ENCODE peak calls at places on chromosomes 6 and 20, in six cellular contexts. One of them, this sample, is unnamed.

GRCh38 chr20:11207749-11208502 is 534.1 kb upstream of the JAG1 start:
- DNase-seq in AG10803: peak
- DNase-seq in K562: no peak
- DNase-seq in colonic mucosa: no peak
- DNase-seq in IMR-90: peak
- DNase-seq in NB4: no peak
- DNase-seq in this sample: peak

GRCh38 chr6:19845271-19846046 is 8.3 kb downstream of the ID4 start:
- DNase-seq in K562: no peak
- DNase-seq in colonic mucosa: no peak
- DNase-seq in NB4: no peak
- DNase-seq in AG10803: peak
- DNase-seq in IMR-90: peak
- DNase-seq in this sample: peak

GRCh38 chr20:55375920-55376319 is 629.4 kb downstream of the CBLN4 start:
- DNase-seq in NB4: no peak
- DNase-seq in AG10803: no peak
- DNase-seq in colonic mucosa: no peak
- DNase-seq in IMR-90: no peak
- DNase-seq in K562: no peak
- DNase-seq in this sample: no peak

GRCh38 chr6:130676077-130676772 is 151.0 kb upstream of the SMLR1 start:
- DNase-seq in NB4: no peak
- DNase-seq in IMR-90: no peak
- DNase-seq in AG10803: peak
- DNase-seq in K562: no peak
- DNase-seq in colonic mucosa: no peak
- DNase-seq in this sample: peak

GRCh38 chr20:56839791-56840190 is 210.7 kb downstream of the TFAP2C start:
- DNase-seq in colonic mucosa: no peak
- DNase-seq in K562: no peak
- DNase-seq in AG10803: peak
- DNase-seq in NB4: no peak
- DNase-seq in IMR-90: no peak
- DNase-seq in this sample: no peak

GRCh38 chr20:39800111-39800510 is 838.0 kb downstream of the DHX35 start:
- DNase-seq in AG10803: peak
- DNase-seq in NB4: no peak
- DNase-seq in IMR-90: peak
- DNase-seq in K562: no peak
- DNase-seq in colonic mucosa: no peak
- DNase-seq in this sample: peak

GRCh38 chr6:162942860-162943259 is 215.1 kb downstream of the PACRG start:
- DNase-seq in AG10803: peak
- DNase-seq in colonic mucosa: no peak
- DNase-seq in K562: no peak
- DNase-seq in IMR-90: peak
- DNase-seq in NB4: no peak
- DNase-seq in this sample: no peak

GRCh38 chr6:21747441-21747840 is 153.9 kb downstream of the SOX4 start:
- DNase-seq in NB4: no peak
- DNase-seq in IMR-90: no peak
- DNase-seq in K562: no peak
- DNase-seq in colonic mucosa: no peak
- DNase-seq in AG10803: no peak
- DNase-seq in this sample: no peak

GRCh38 chr6:68226460-68226859 is 408.6 kb upstream of the ADGRB3 start:
- DNase-seq in IMR-90: no peak
- DNase-seq in NB4: peak
- DNase-seq in colonic mucosa: no peak
- DNase-seq in K562: peak
- DNase-seq in AG10803: no peak
- DNase-seq in this sample: peak

GRCh38 chr6:74879234-74879633 is 326.6 kb downstream of the COL12A1 start:
- DNase-seq in colonic mucosa: no peak
- DNase-seq in AG10803: peak
- DNase-seq in K562: no peak
- DNase-seq in NB4: no peak
- DNase-seq in IMR-90: peak
- DNase-seq in this sample: peak

GRCh38 chr20:50313223-50313820 is 122.7 kb downstream of the CEBPB start:
- DNase-seq in NB4: no peak
- DNase-seq in AG10803: no peak
- DNase-seq in K562: no peak
- DNase-seq in IMR-90: peak
- DNase-seq in colonic mucosa: no peak
- DNase-seq in this sample: no peak

GRCh38 chr6:2667617-2668016 is 83.1 kb downstream of the MYLK4 start:
- DNase-seq in NB4: no peak
- DNase-seq in IMR-90: no peak
- DNase-seq in AG10803: no peak
- DNase-seq in colonic mucosa: no peak
- DNase-seq in K562: no peak
- DNase-seq in this sample: no peak

DNA sequence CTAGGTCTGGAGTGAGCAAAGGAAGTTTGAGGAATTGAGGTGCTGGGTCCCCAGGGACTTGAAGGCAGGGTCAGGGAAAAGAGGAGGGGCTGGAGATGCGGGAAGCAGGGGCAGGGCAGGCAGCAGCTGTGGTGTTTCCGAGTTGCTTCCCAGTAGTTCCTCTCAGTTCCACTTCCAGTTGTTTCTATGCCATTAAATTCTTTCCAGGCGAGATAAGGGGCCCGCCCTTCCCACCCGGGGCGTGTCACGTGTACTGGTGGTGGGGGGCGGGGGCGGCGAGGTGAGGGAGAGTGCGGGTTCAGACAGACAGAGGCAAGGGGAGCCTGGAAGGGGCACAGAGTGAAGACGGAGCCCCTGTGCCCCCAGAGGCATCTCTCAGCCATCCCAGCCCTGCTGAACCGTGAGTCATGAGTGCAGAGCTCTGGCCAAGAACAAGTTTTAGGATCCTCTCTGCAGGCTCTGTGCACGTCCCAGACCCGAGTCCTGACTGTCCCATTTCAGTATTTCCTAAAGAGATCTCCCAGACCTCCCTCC is 977 bp downstream of the TNXB start:
- DNase-seq in colonic mucosa: peak
- DNase-seq in NB4: no peak
- DNase-seq in IMR-90: peak
- DNase-seq in AG10803: peak
- DNase-seq in K562: peak
- DNase-seq in this sample: peak
- H3K4me3 ChIP-seq in colonic mucosa: peak
- H3K4me3 ChIP-seq in NB4: no peak
- H3K4me3 ChIP-seq in IMR-90: no peak
- H3K4me3 ChIP-seq in AG10803: peak
- H3K4me3 ChIP-seq in K562: no peak
- H3K4me3 ChIP-seq in this sample: peak

GRCh38 chr20:47785900-47786762 is 850 bp upstream of the SULF2 start:
- DNase-seq in AG10803: peak
- DNase-seq in IMR-90: peak
- DNase-seq in NB4: peak
- DNase-seq in colonic mucosa: peak
- DNase-seq in K562: peak
- DNase-seq in this sample: peak
- TF ChIP-seq CTCF in AG10803: peak
- TF ChIP-seq CTCF in IMR-90: peak
- TF ChIP-seq CTCF in NB4: peak
- TF ChIP-seq CTCF in colonic mucosa: peak
- TF ChIP-seq CTCF in K562: peak
- TF ChIP-seq CTCF in this sample: peak

GRCh38 chr6:147509900-147510299 is 1.4 kb downstream of the SAMD5 start:
- DNase-seq in NB4: no peak
- DNase-seq in colonic mucosa: peak
- DNase-seq in K562: no peak
- DNase-seq in AG10803: no peak
- DNase-seq in IMR-90: no peak
- DNase-seq in this sample: no peak
- H3K4me3 ChIP-seq in NB4: no peak
- H3K4me3 ChIP-seq in colonic mucosa: peak
- H3K4me3 ChIP-seq in K562: no peak
- H3K4me3 ChIP-seq in AG10803: no peak
- H3K4me3 ChIP-seq in IMR-90: peak
- H3K4me3 ChIP-seq in this sample: no peak

DNA sequence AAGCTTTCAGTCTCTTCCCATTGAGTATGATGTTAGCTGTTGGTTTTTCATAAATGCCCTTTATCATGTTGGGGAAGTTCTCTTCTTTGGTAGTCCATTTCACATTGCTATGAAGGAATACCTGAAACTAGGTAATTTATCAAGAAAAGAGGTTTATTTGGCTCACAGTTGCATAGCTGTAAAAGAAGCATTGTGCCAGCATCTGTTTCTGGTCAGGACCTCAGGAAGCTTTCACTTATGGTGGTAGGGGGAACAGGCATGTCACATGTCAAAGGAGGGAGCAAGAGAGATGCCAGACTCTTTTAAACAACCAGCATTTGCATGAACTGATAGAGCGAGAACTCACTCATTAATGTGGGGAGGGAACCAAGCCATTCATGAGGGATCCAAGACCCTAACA is 48.0 kb upstream of the MAPK13 start:
- DNase-seq in colonic mucosa: no peak
- DNase-seq in AG10803: no peak
- DNase-seq in NB4: no peak
- DNase-seq in IMR-90: no peak
- DNase-seq in K562: no peak
- DNase-seq in this sample: no peak
- TF ChIP-seq CTCF in colonic mucosa: no peak
- TF ChIP-seq CTCF in AG10803: no peak
- TF ChIP-seq CTCF in NB4: no peak
- TF ChIP-seq CTCF in IMR-90: no peak
- TF ChIP-seq CTCF in K562: no peak
- TF ChIP-seq CTCF in this sample: no peak

GRCh38 chr6:107061125-107062020 is 33.4 kb downstream of the MTRES1 start:
- DNase-seq in AG10803: no peak
- DNase-seq in K562: no peak
- DNase-seq in IMR-90: peak
- DNase-seq in colonic mucosa: no peak
- DNase-seq in NB4: no peak
- DNase-seq in this sample: no peak
- H3K4me3 ChIP-seq in AG10803: no peak
- H3K4me3 ChIP-seq in K562: no peak
- H3K4me3 ChIP-seq in IMR-90: no peak
- H3K4me3 ChIP-seq in colonic mucosa: no peak
- H3K4me3 ChIP-seq in NB4: no peak
- H3K4me3 ChIP-seq in this sample: no peak

GRCh38 chr6:159008656-159009288 is 8.8 kb upstream of the RSPH3 start:
- DNase-seq in AG10803: peak
- DNase-seq in IMR-90: peak
- DNase-seq in K562: peak
- DNase-seq in colonic mucosa: no peak
- DNase-seq in NB4: peak
- DNase-seq in this sample: peak
- TF ChIP-seq CTCF in AG10803: peak
- TF ChIP-seq CTCF in IMR-90: peak
- TF ChIP-seq CTCF in K562: peak
- TF ChIP-seq CTCF in colonic mucosa: peak
- TF ChIP-seq CTCF in NB4: peak
- TF ChIP-seq CTCF in this sample: peak

DNA sequence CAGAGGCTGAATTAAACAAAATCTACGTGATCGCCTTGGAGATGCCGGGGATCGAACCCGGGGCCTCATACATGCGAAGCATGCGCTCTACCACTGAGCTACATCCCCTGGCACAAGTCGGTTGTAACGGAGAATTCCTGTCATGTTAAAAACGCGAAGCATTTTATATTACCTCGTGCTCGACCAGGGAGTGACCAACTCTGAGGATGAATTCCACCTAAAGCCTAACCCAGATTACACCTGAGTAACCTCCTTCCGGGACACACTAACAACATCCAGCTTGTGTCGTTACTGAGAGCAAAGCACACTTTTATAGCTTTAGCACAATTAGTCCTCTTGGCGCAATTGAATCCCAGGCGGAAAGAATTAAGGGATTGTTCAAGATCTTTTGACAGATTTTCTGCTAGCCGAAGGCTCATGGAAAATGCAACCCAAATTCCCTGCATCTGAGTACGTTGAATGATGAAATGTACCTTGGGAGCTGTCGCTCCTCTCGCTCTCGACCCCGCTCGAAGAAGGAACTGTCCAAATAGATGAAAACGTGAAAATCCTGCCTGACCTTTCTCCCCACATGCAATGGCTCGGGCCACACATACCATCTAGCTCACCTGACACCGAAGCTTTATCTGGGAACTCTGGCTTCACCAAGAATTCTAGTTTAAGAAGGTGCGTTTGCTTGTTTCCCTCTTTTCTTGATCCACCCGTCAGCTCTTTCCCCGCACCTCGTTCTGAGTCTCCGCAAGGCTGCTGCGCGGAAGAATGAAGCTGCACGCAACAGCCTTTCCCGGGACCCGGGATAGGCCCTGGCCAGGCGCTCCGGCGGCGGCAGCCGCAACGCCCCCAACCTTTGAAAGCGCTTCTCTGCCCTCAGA is 148.4 kb downstream of the GPX5 start:
- DNase-seq in IMR-90: peak
- DNase-seq in K562: no peak
- DNase-seq in AG10803: peak
- DNase-seq in NB4: peak
- DNase-seq in colonic mucosa: peak
- DNase-seq in this sample: peak
- H3K4me3 ChIP-seq in IMR-90: peak
- H3K4me3 ChIP-seq in K562: no peak
- H3K4me3 ChIP-seq in AG10803: peak
- H3K4me3 ChIP-seq in NB4: peak
- H3K4me3 ChIP-seq in colonic mucosa: peak
- H3K4me3 ChIP-seq in this sample: peak

This sample was measured in fibroblast of the aortic adventitia.